ENCODE peak calls at places on chromosome 22, in eight cellular contexts. U is esophagus muscularis mucosa, A is IMR-90, Q is heart left ventricle, Z is ovary, P is Peyer's patch, D is right atrium auricular region, R is breast epithelium. T is an unnamed sample. For H3K4me1, the result is how much of the 10 kb centered on the place peaks cover.

GRCh38 chr22:35555351-35555915 is 14.8 kb downstream of the RASD2 start:
- DNase-seq in D (no peak), R (no peak), Q (no peak), Z (no peak), P (no peak), A (peak), U (no peak), T (no peak)

GRCh38 chr22:40031766-40032470 is 37.2 kb downstream of the FAM83F start:
- DNase-seq in P (peak), A (no peak), Z (no peak), D (no peak), R (no peak), Q (no peak), U (no peak), T (peak)

GRCh38 chr22:22058649-22059475 is 76.3 kb upstream of the TOP3B start:
- DNase-seq in A (no peak), Q (no peak), R (no peak), U (peak), D (no peak), P (no peak), Z (no peak), T (no peak)

GRCh38 chr22:46929689-46930225 is 167.3 kb downstream of the TBC1D22A start:
- DNase-seq in R (no peak), Q (no peak), U (no peak), A (no peak), P (no peak), D (peak), Z (no peak), T (no peak)

GRCh38 chr22:39248254-39248653 is 3.5 kb upstream of the PDGFB start:
- DNase-seq in Z (no peak), U (no peak), A (no peak), R (no peak), Q (no peak), P (no peak), D (no peak), T (no peak)

GRCh38 chr22:19974233-19974861 is 32.7 kb upstream of the TXNRD2 start:
- DNase-seq in Q (no peak), D (no peak), Z (peak), U (no peak), R (no peak), A (peak), P (no peak), T (no peak)

GRCh38 chr22:42299586-42300285 is 29.3 kb upstream of the TCF20 start:
- DNase-seq in Z (no peak), Q (no peak), A (no peak), P (no peak), U (no peak), D (no peak), R (no peak), T (no peak)

GRCh38 chr22:46138058-46138797 is 12.1 kb upstream of the PPARA start:
- DNase-seq in A (no peak), D (no peak), Q (no peak), U (no peak), Z (no peak), P (no peak), R (no peak), T (no peak)

GRCh38 chr22:49146511-49146910 is 681.2 kb downstream of the BRD1 start:
- DNase-seq in U (no peak), P (no peak), Z (no peak), D (no peak), A (no peak), Q (no peak), R (no peak), T (no peak)

GRCh38 chr22:45598596-45599217 is 72.9 kb upstream of the ATXN10 start:
- DNase-seq in Z (no peak), D (no peak), A (no peak), P (no peak), U (no peak), R (no peak), Q (peak), T (no peak)

GRCh38 chr22:46588279-46589140 is 31.7 kb upstream of the GRAMD4 start:
- DNase-seq in R (no peak), D (no peak), A (no peak), Q (peak), Z (no peak), U (no peak), P (peak), T (no peak)

GRCh38 chr22:22836635-22837034 is 51.0 kb upstream of the IGLL5 start:
- DNase-seq in A (no peak), P (no peak), D (no peak), U (peak), R (no peak), Q (no peak), Z (no peak), T (no peak)

GRCh38 chr22:46635756-46636155 is 15.6 kb downstream of the GRAMD4 start:
- DNase-seq in Q (no peak), P (no peak), Z (no peak), U (no peak), A (no peak), D (no peak), R (no peak), T (no peak)

GRCh38 chr22:35418726-35419125 is 18.8 kb downstream of the MCM5 start:
- DNase-seq in P (no peak), Q (no peak), R (no peak), U (no peak), D (no peak), Z (no peak), A (no peak), T (no peak)

GRCh38 chr22:35882226-35883027 is 146.2 kb downstream of the RBFOX2 start:
- DNase-seq in Z (no peak), A (peak), Q (no peak), U (no peak), D (no peak), R (no peak), P (no peak), T (no peak)

GRCh38 chr22:21102659-21103267 is 57.0 kb downstream of the LRRC74B start:
- DNase-seq in P (peak), Q (peak), R (no peak), U (peak), Z (peak), D (peak), A (peak), T (peak)

GRCh38 chr22:43185860-43186261 is 1.1 kb downstream of the TTLL12 start:
- DNase-seq in R (peak), U (no peak), D (no peak), Z (peak), P (peak), A (peak), Q (peak), T (peak)

GRCh38 chr22:22674473-22674872 is 30.1 kb downstream of the GGTLC2 start:
- DNase-seq in A (no peak), Q (no peak), D (no peak), Z (no peak), R (no peak), P (no peak), U (no peak), T (no peak)

GRCh38 chr22:22578702-22579424 is 19.8 kb upstream of the PRAME start:
- DNase-seq in D (no peak), R (no peak), Z (no peak), A (peak), U (no peak), Q (peak), P (no peak), T (peak)

GRCh38 chr22:46953968-46954755 is 191.7 kb downstream of the TBC1D22A start:
- DNase-seq in Z (no peak), R (no peak), P (no peak), Q (no peak), U (no peak), D (no peak), A (peak), T (no peak)

GRCh38 chr22:27730649-27731433 is 70.7 kb downstream of the MN1 start:
- DNase-seq in P (no peak), U (no peak), A (no peak), Q (no peak), D (no peak), Z (no peak), R (no peak), T (no peak)

GRCh38 chr22:49021097-49021925 is 806.4 kb downstream of the BRD1 start:
- DNase-seq in Z (no peak), P (peak), U (no peak), A (no peak), D (no peak), R (no peak), Q (no peak), T (peak)

GRCh38 chr22:18987765-18988164 is 51.7 kb upstream of the PRODH start:
- DNase-seq in D (no peak), Z (no peak), Q (no peak), R (no peak), U (no peak), A (no peak), P (peak), T (no peak)

GRCh38 chr22:32226236-32227119 is 21.6 kb upstream of the RFPL2 start:
- DNase-seq in D (no peak), R (no peak), P (no peak), A (no peak), Z (no peak), U (no peak), Q (no peak), T (no peak)

GRCh38 chr22:27122561-27122960 is 465.2 kb downstream of the MIAT start:
- DNase-seq in A (no peak), R (no peak), Q (no peak), U (no peak), Z (no peak), D (no peak), P (no peak), T (no peak)

GRCh38 chr22:31956360-31956759 is 12.0 kb downstream of the YWHAH start:
- DNase-seq in P (peak), A (no peak), Q (no peak), Z (no peak), D (no peak), U (no peak), R (no peak), T (no peak)

DNA sequence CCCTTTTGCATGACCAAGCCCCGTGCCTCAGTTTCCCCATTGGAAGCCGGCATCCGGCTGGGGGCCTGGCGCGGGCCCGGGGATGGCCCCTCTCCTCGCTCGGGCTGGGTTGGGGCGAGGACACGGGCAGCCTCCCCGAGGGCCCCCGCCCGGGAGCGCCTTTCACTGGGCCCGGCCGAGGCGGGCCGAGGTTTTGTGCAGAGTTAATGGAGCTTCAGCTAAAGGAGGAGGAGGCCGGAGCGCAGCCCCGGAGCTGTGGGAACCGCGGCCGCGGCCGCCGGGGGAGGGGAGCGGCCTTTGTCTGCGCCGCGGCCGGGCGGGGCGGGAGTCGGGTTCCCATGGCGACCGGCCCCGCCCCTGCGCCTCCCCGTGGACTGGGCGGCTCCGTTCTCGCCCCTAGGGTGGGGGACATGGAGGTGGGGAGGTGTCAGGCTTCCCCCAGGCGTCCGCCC is 1.4 kb upstream of the MAPK11 start:
- DNase-seq in R (no peak), D (no peak), U (no peak), A (peak), Q (peak), P (peak), Z (peak), T (no peak)
- H3K4me3 ChIP-seq in R (peak), D (peak), U (peak), A (no peak), Q (peak), P (no peak), Z (peak), T (peak)

GRCh38 chr22:37967147-37967546 is 13.6 kb downstream of the POLR2F start:
- DNase-seq in P (no peak), D (no peak), Q (no peak), Z (no peak), A (peak), U (no peak), R (no peak), T (no peak)
- H3K4me1 ChIP-seq in P (under half), D (under half), Q (under half), Z (under half), A (under half), U (under half), R (under half), T (under half)

GRCh38 chr22:44369241-44369652 is 56.5 kb upstream of the SHISAL1 start:
- DNase-seq in R (no peak), Q (peak), A (no peak), P (peak), U (no peak), D (no peak), Z (peak), T (no peak)
- TF ChIP-seq CTCF in R (no peak), Q (no peak), A (peak), P (no peak), U (no peak), D (no peak), Z (no peak), T (no peak)

DNA sequence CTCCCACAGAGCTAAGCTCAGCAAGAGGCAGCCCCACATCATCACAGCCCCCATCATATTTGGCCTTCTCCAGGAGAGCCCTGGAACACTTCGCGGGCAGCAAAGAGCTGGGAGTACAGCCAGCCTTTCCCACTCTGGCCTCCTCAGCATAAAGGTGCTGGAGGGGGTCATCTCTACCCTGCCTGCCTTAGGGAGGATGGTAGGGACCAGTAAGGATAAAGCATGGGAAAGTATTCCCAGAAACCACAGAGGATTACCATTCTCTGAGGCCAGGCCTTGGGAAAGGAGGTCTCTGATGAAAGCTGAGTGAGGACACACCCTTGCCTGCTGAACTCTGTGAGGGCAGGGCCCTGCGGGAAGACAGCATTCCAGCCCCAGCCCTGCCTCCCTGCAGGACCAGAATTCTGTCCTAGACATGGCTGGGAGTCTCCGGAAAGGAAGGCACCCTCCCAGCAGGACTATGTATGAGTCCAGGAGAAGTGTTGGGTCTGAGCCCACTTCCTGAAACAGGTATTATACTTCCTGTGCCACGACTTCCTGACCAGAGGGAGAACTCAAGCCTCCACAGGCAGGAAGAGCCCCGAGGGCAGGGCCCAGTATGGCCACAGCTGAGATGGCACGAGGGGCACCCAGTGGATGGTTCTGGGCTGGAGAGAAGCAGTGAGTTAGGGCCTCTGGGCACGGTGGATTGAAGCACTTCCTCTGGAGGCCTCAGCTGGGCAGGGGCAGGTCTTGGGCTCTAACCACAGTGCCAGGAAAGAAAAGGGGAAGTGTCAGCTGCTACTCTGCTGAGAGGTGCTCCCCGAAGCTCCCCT is 12.9 kb upstream of the CASTOR1 start:
- DNase-seq in Q (peak), P (no peak), U (no peak), Z (peak), D (no peak), R (peak), A (peak), T (peak)
- H3K4me3 ChIP-seq in Q (no peak), P (no peak), U (no peak), Z (no peak), D (no peak), R (no peak), A (no peak), T (no peak)

DNA sequence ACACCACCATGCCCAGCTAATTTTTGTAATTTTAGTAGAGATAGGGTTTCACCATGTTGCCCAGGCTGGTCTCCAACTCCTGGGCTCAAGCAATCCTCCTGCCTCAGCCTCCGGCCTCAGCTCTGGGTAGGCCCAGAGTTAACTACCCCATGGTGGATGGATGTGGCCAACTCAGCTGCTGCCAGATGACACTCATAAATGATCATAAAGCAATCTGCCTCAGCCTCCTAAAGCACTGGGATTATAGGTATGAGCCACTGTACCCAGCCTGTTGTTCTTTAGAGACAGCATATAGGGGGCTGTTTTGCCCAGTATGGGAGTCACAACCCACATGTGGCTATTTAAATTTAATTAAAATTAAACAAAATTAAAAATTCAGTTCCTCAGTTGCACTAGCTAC is 54.3 kb downstream of the LARGE1 start:
- DNase-seq in Z (no peak), P (no peak), Q (no peak), A (no peak), U (no peak), R (no peak), D (no peak), T (no peak)
- H3K4me1 ChIP-seq in Z (under half), P (under half), Q (under half), A (under half), U (half or more), R (under half), D (half or more), T (half or more)

GRCh38 chr22:37126882-37127281 is 17.4 kb upstream of the TMPRSS6 start:
- DNase-seq in Z (no peak), Q (no peak), U (no peak), D (no peak), R (no peak), P (no peak), A (no peak), T (no peak)
- TF ChIP-seq CTCF in Z (no peak), Q (no peak), U (no peak), D (no peak), R (no peak), P (no peak), A (peak), T (no peak)

GRCh38 chr22:17710023-17710422 is 64.2 kb downstream of the BID start:
- DNase-seq in P (no peak), R (no peak), Q (no peak), U (peak), A (no peak), D (no peak), Z (no peak), T (no peak)

GRCh38 chr22:17707526-17707925 is 66.7 kb downstream of the BID start:
- DNase-seq in U (no peak), Q (no peak), Z (no peak), R (no peak), P (no peak), A (no peak), D (no peak), T (no peak)

GRCh38 chr22:17705565-17706450 is 67.3 kb downstream of the BCL2L13 start:
- DNase-seq in Z (no peak), D (no peak), U (no peak), P (no peak), R (no peak), Q (no peak), A (peak), T (no peak)

GRCh38 chr22:17706451-17706900 is 67.8 kb downstream of the BID start:
- DNase-seq in U (no peak), R (peak), Q (peak), P (no peak), D (no peak), A (peak), Z (peak), T (no peak)

GRCh38 chr22:17706947-17707346 is 67.3 kb downstream of the BID start:
- DNase-seq in A (no peak), Q (no peak), D (no peak), U (no peak), R (no peak), Z (no peak), P (no peak), T (no peak)
- H3K4me3 ChIP-seq in A (peak), Q (peak), D (peak), U (peak), R (peak), Z (peak), P (no peak), T (peak)

GRCh38 chr22:24435861-24436351 is 8.5 kb downstream of the ADORA2A start:
- DNase-seq in R (no peak), U (no peak), D (no peak), Z (no peak), P (peak), Q (peak), A (peak), T (peak)
- H3K4me1 ChIP-seq in R (under half), U (under half), D (half or more), Z (under half), P (under half), Q (under half), A (under half), T (under half)

T was measured in psoas muscle.